ENCODE peak calls at places on chromosomes 12 and 14, in five cellular contexts. M, C, P, F and Y are unnamed samples.

GRCh38 chr14:53670701-53671100 is 285.9 kb downstream of the BMP4 start:
- DNase-seq in C (peak; percentile 19), M (no peak), P (no peak), F (no peak), Y (no peak)

GRCh38 chr12:55996715-55997534 is at the start of gene SUOX:
- DNase-seq in M (peak; percentile 90), P (peak; percentile 100), C (peak; percentile 98), F (no peak), Y (peak; percentile 98)

GRCh38 chr12:76666272-76666845 is 97.6 kb upstream of the ZDHHC17 start:
- DNase-seq in F (no peak), P (no peak), C (no peak), M (no peak), Y (no peak)

GRCh38 chr14:51398898-51399297 is 158.9 kb downstream of the TMX1 start:
- DNase-seq in F (no peak), P (no peak), M (no peak), C (peak; percentile 100), Y (no peak)

GRCh38 chr12:20132818-20133217 is 235.5 kb upstream of the PDE3A start:
- DNase-seq in P (no peak), M (no peak), C (no peak), F (no peak), Y (no peak)

GRCh38 chr14:89936654-89937185 is 17.8 kb downstream of the EFCAB11 start:
- DNase-seq in M (no peak), F (no peak), P (no peak), C (no peak), Y (no peak)

GRCh38 chr14:24172261-24172860 is 481 bp downstream of the REC8 start:
- DNase-seq in C (no peak), P (no peak), F (no peak), M (no peak), Y (no peak)

GRCh38 chr14:63604626-63605025 is 37.0 kb downstream of the WDR89 start:
- DNase-seq in M (no peak), C (no peak), F (no peak), P (no peak), Y (no peak)

GRCh38 chr14:76672123-76672522 is 89.1 kb upstream of the VASH1 start:
- DNase-seq in M (no peak), C (no peak), F (no peak), P (no peak), Y (no peak)

GRCh38 chr12:70427611-70428010 is 61.5 kb downstream of the KCNMB4 start:
- DNase-seq in P (no peak), C (no peak), F (no peak), M (no peak), Y (no peak)

GRCh38 chr14:91098591-91098990 is 15.3 kb upstream of the DGLUCY start:
- DNase-seq in F (no peak), C (no peak), M (no peak), P (no peak), Y (no peak)

GRCh38 chr14:30235485-30235884 is 307.8 kb upstream of the PRKD1 start:
- DNase-seq in M (no peak), F (no peak), C (no peak), P (no peak), Y (no peak)

GRCh38 chr14:96847451-96847850 is 50.3 kb downstream of the VRK1 start:
- DNase-seq in M (no peak), C (no peak), P (no peak), F (no peak), Y (no peak)

GRCh38 chr14:88044129-88044727 is 39.3 kb downstream of the GPR65 start:
- DNase-seq in P (no peak), C (no peak), F (no peak), M (no peak), Y (no peak)

GRCh38 chr12:25308761-25309160 is 58.0 kb upstream of the KRAS start:
- DNase-seq in C (no peak), M (no peak), P (no peak), F (no peak), Y (no peak)